ENCODE peak calls at places on chromosomes 5 and 9, in nine cellular contexts. E, Y, Q, C, G, F, V, K and B are unnamed samples.
A peak's percentile ranks its signal among the peaks of the same experiment; 100 is the strongest.

GRCh38 chr5:103487253-103487652 is 75.3 kb downstream of the NUDT12 start:
- DNase-seq in E (no peak), Y (no peak), Q (no peak), C (no peak), G (peak; percentile 96), F (no peak), V (no peak), K (no peak), B (peak; percentile 75)

GRCh38 chr5:141716009-141716408 is 34.0 kb upstream of the ARAP3 start:
- DNase-seq in E (no peak), Y (peak; percentile 18), Q (no peak), C (no peak), G (no peak), F (peak; percentile 87), V (no peak), K (no peak), B (no peak)

GRCh38 chr5:40559306-40559705 is 120.4 kb upstream of the PTGER4 start:
- DNase-seq in E (no peak), Y (no peak), Q (no peak), C (no peak), G (no peak), F (no peak), V (no peak), K (no peak), B (no peak)

GRCh38 chr5:151014680-151015343 is 5.6 kb upstream of the GPX3 start:
- DNase-seq in E (no peak), Y (peak; percentile 61), Q (no peak), C (no peak), G (peak; percentile 22), F (no peak), V (no peak), K (peak; percentile 32), B (no peak)

GRCh38 chr5:73534001-73534547 is 31.4 kb downstream of the ANKRA2 start:
- DNase-seq in E (no peak), Y (no peak), Q (no peak), C (no peak), G (peak; percentile 50), F (no peak), V (no peak), K (no peak), B (no peak)

GRCh38 chr5:54311178-54311811 is 922 bp upstream of the ARL15 start:
- DNase-seq in E (no peak), Y (no peak), Q (no peak), C (no peak), G (peak; percentile 55), F (no peak), V (no peak), K (no peak), B (no peak)

GRCh38 chr5:146541956-146542849 is 26.2 kb upstream of the GPR151 start:
- DNase-seq in E (peak; percentile 83), Y (peak; percentile 85), Q (peak; percentile 76), C (peak; percentile 28), G (peak; percentile 48), F (peak; percentile 77), V (peak; percentile 63), K (peak; percentile 83), B (peak; percentile 83)

GRCh38 chr5:78731884-78732283 is 83.3 kb upstream of the LHFPL2 start:
- DNase-seq in E (no peak), Y (peak; percentile 18), Q (no peak), C (no peak), G (peak; percentile 54), F (no peak), V (no peak), K (no peak), B (no peak)

GRCh38 chr9:84862786-84863185 is 193.3 kb downstream of the NTRK2 start:
- DNase-seq in E (peak; percentile 30), Y (no peak), Q (no peak), C (no peak), G (peak; percentile 67), F (peak; percentile 69), V (peak; percentile 63), K (peak; percentile 70), B (no peak)

GRCh38 chr5:3741372-3741770 is 145.7 kb downstream of the IRX1 start:
- DNase-seq in E (no peak), Y (peak; percentile 38), Q (no peak), C (no peak), G (no peak), F (peak; percentile 91), V (no peak), K (no peak), B (no peak)

GRCh38 chr9:94768766-94769165 is 42.3 kb downstream of the AOPEP start:
- DNase-seq in E (no peak), Y (no peak), Q (no peak), C (no peak), G (peak; percentile 31), F (no peak), V (no peak), K (no peak), B (no peak)

GRCh38 chr5:181218795-181219124 is 4.3 kb upstream of the TRIM41 start:
- DNase-seq in E (no peak), Y (no peak), Q (no peak), C (no peak), G (no peak), F (no peak), V (no peak), K (no peak), B (no peak)

GRCh38 chr9:110095776-110096175 is 112.2 kb downstream of the C9orf152 start:
- DNase-seq in E (no peak), Y (no peak), Q (no peak), C (no peak), G (peak; percentile 85), F (no peak), V (no peak), K (no peak), B (no peak)

GRCh38 chr9:92658176-92658575 is 11.8 kb downstream of the IPPK start:
- DNase-seq in E (no peak), Y (no peak), Q (no peak), C (no peak), G (no peak), F (no peak), V (no peak), K (no peak), B (no peak)

GRCh38 chr5:73796164-73797141 is 170.5 kb downstream of the ARHGEF28 start:
- DNase-seq in E (peak; percentile 81), Y (peak; percentile 87), Q (no peak), C (no peak), G (peak; percentile 96), F (no peak), V (peak; percentile 49), K (no peak), B (peak; percentile 25)

GRCh38 chr5:180026320-180026719 is 45.2 kb downstream of the RNF130 start:
- DNase-seq in E (no peak), Y (peak; percentile 20), Q (no peak), C (no peak), G (peak; percentile 66), F (no peak), V (peak; percentile 61), K (no peak), B (no peak)

GRCh38 chr5:132812949-132813598 is at the start of gene SOWAHA:
- DNase-seq in E (no peak), Y (no peak), Q (no peak), C (no peak), G (no peak), F (no peak), V (no peak), K (peak; percentile 48), B (peak; percentile 46)

GRCh38 chr5:132815454-132815853 is 2.4 kb downstream of the SOWAHA start:
- DNase-seq in E (no peak), Y (peak; percentile 7), Q (no peak), C (no peak), G (no peak), F (no peak), V (no peak), K (no peak), B (no peak)

GRCh38 chr5:132814441-132815294 is 1.6 kb downstream of the SOWAHA start:
- DNase-seq in E (peak; percentile 53), Y (no peak), Q (no peak), C (no peak), G (no peak), F (no peak), V (no peak), K (peak; percentile 52), B (no peak)

GRCh38 chr5:132812123-132812948 is 766 bp upstream of the SOWAHA start:
- DNase-seq in E (peak; percentile 54), Y (no peak), Q (no peak), C (no peak), G (no peak), F (no peak), V (no peak), K (peak; percentile 57), B (no peak)

GRCh38 chr5:132813599-132814440 is 718 bp downstream of the SOWAHA start:
- DNase-seq in E (peak; percentile 61), Y (no peak), Q (peak; percentile 59), C (no peak), G (peak; percentile 30), F (no peak), V (no peak), K (peak; percentile 68), B (peak; percentile 57)
- H3K27me3 ChIP-seq in E (no peaks in the 10 kb centered on the region), Y (no peaks in the 10 kb centered on the region), Q (peaks cover 60% of the 10 kb centered on the region), C (peaks cover 43% of the 10 kb centered on the region), G (peaks cover 21% of the 10 kb centered on the region), F (no peaks in the 10 kb centered on the region), V (peaks cover 32% of the 10 kb centered on the region), K (peaks cover 42% of the 10 kb centered on the region), B (no peaks in the 10 kb centered on the region)

GRCh38 chr9:124869986-124870560 is 8.1 kb downstream of the ARPC5L start:
- DNase-seq in E (peak; percentile 81), Y (peak; percentile 32), Q (no peak), C (no peak), G (peak; percentile 52), F (no peak), V (no peak), K (no peak), B (no peak)
- H3K4me1 ChIP-seq in E (peaks cover 12% of the 10 kb centered on the region), Y (peaks cover 26% of the 10 kb centered on the region), Q (peaks cover 48% of the 10 kb centered on the region), C (peaks cover 57% of the 10 kb centered on the region), G (peaks cover 28% of the 10 kb centered on the region), F (peaks cover 27% of the 10 kb centered on the region), V (peaks cover 54% of the 10 kb centered on the region), K (peaks cover 43% of the 10 kb centered on the region), B (peaks cover 5% of the 10 kb centered on the region)

DNA sequence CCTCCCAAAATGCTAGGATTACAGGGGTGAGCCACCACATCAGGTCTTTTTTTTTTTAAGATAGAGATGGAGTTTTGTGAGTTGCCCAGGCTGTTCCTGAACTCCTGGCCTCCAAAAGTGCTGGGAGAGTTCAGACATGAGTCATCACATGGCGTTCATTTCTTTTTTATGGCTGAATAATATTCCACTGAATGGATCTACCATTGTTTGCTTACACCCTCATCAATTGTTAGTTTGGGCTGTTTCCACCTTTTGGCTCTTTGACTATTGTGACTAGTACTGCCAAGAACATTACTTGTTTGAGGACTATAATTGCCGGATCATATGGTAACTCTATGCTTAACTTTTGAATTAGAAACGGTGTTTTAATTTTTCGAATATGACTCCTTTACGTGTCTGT is 787 bp upstream of the N4BP3 start:
- DNase-seq in E (no peak), Y (no peak), Q (no peak), C (no peak), G (no peak), F (no peak), V (no peak), K (no peak), B (no peak)
- H3K27me3 ChIP-seq in E (no peaks in the 10 kb centered on the region), Y (peaks cover 55% of the 10 kb centered on the region), Q (peaks cover 65% of the 10 kb centered on the region), C (peaks cover 51% of the 10 kb centered on the region), G (peaks cover 27% of the 10 kb centered on the region), F (no peaks in the 10 kb centered on the region), V (peaks cover 18% of the 10 kb centered on the region), K (peaks cover 67% of the 10 kb centered on the region), B (peaks cover 24% of the 10 kb centered on the region)

DNA sequence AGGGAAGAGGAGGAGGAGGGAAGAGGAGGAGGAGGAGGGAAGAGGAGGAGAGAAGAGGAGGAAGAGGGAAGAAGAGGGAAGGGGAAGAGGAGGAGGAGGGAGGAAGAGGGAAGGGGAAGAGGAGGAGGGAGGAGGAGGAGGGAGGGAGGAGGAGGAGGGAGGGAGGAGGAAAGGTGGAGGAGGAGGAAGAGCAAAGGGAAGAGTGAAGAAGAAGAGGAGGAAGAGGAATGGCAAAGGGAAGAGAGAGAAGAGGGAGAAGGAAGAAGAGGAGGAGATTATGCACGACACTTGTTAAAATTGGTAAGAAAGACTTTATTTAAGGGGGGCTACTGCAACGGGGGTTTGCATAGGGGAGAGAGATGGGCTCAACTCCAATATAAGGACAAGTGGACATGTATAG is 221.2 kb downstream of the SLIT3 start:
- DNase-seq in E (no peak), Y (no peak), Q (no peak), C (no peak), G (no peak), F (no peak), V (no peak), K (no peak), B (no peak)
- H3K4me1 ChIP-seq in E (no peaks in the 10 kb centered on the region), Y (no peaks in the 10 kb centered on the region), Q (no peaks in the 10 kb centered on the region), C (no peaks in the 10 kb centered on the region), G (peaks cover 3% of the 10 kb centered on the region), F (peaks cover 4% of the 10 kb centered on the region), V (no peaks in the 10 kb centered on the region), K (peaks cover 3% of the 10 kb centered on the region), B (peaks cover 7% of the 10 kb centered on the region)